ENCODE peak calls at places on chromosome 3, in five cellular contexts. H is MV-4-11; C is type B pancreatic cell; I is lower leg skin; V is activated naive CD4-positive, alpha-beta T cell. P is an unnamed sample.

GRCh38 chr3:30456263-30456662 is 150.1 kb upstream of the TGFBR2 start:
- DNase-seq in V (no peak), I (no peak), H (no peak), C (no peak), P (no peak)

GRCh38 chr3:46463120-46463867 is 1.4 kb downstream of the LTF start:
- DNase-seq in I (no peak), H (no peak), V (no peak), C (no peak), P (no peak)

GRCh38 chr3:171028025-171028778 is 1.7 kb upstream of the SLC2A2 start:
- DNase-seq in C (no peak), V (no peak), I (no peak), H (no peak), P (no peak)

GRCh38 chr3:52397676-52398399 is 47.1 kb downstream of the SEMA3G start:
- DNase-seq in C (no peak), I (no peak), H (no peak), V (no peak), P (no peak)

GRCh38 chr3:39101022-39101689 is 6.3 kb downstream of the GORASP1 start:
- DNase-seq in I (no peak), H (peak), V (no peak), C (no peak), P (peak)

GRCh38 chr3:131304890-131305289 is 76.7 kb upstream of the NUDT16 start:
- DNase-seq in I (no peak), C (no peak), H (no peak), V (no peak), P (no peak)

GRCh38 chr3:133376805-133377204 is 23.1 kb upstream of the BFSP2 start:
- DNase-seq in C (no peak), I (no peak), V (no peak), H (no peak), P (no peak)

GRCh38 chr3:168071971-168072645 is 23.6 kb downstream of the GOLIM4 start:
- DNase-seq in I (no peak), C (no peak), V (no peak), H (no peak), P (no peak)

GRCh38 chr3:178200316-178200715 is 335.9 kb upstream of the KCNMB2 start:
- DNase-seq in C (no peak), H (no peak), I (no peak), V (no peak), P (no peak)

GRCh38 chr3:23002846-23003800 is 200.0 kb upstream of the UBE2E2 start:
- DNase-seq in C (no peak), V (no peak), H (no peak), I (no peak), P (no peak)

GRCh38 chr3:31546152-31546551 is 13.4 kb downstream of the STT3B start:
- DNase-seq in C (no peak), H (no peak), V (no peak), I (no peak), P (no peak)

GRCh38 chr3:194101592-194102432 is 34.1 kb upstream of the HES1 start:
- DNase-seq in V (no peak), C (no peak), I (no peak), H (no peak), P (no peak)

GRCh38 chr3:59451041-59451763 is 401.4 kb upstream of the CFAP20DC start:
- DNase-seq in H (peak), C (no peak), I (peak), V (peak), P (peak)

GRCh38 chr3:50364573-50365079 is 5.3 kb upstream of the TMEM115 start:
- DNase-seq in V (no peak), C (no peak), H (no peak), I (no peak), P (no peak)

GRCh38 chr3:46667657-46668056 is 25.8 kb downstream of the ALS2CL start:
- DNase-seq in V (no peak), I (no peak), C (peak), H (no peak), P (no peak)

GRCh38 chr3:186588619-186589018 is 18.1 kb downstream of the DNAJB11 start:
- DNase-seq in I (no peak), V (no peak), H (no peak), C (no peak), P (no peak)

GRCh38 chr3:118478706-118479276 is 555.9 kb downstream of the IGSF11 start:
- DNase-seq in C (no peak), H (no peak), V (no peak), I (no peak), P (no peak)

GRCh38 chr3:13141183-13141582 is 68.0 kb upstream of the IQSEC1 start:
- DNase-seq in H (no peak), C (no peak), I (no peak), V (no peak), P (no peak)

GRCh38 chr3:30660656-30661055 is 54.3 kb downstream of the TGFBR2 start:
- DNase-seq in I (no peak), H (no peak), V (no peak), C (no peak), P (no peak)

GRCh38 chr3:144200004-144200403 is 228.4 kb downstream of the DIPK2A start:
- DNase-seq in V (no peak), C (no peak), H (no peak), I (no peak), P (no peak)

GRCh38 chr3:45443459-45443858 is 55.1 kb downstream of the LARS2 start:
- DNase-seq in V (no peak), C (no peak), I (no peak), H (no peak), P (no peak)

GRCh38 chr3:152835311-152836102 is 576 bp downstream of the P2RY1 start:
- DNase-seq in H (peak), I (peak), V (no peak), C (peak), P (no peak)

GRCh38 chr3:114552527-114552812 is 258.6 kb downstream of the TIGIT start:
- DNase-seq in V (no peak), H (no peak), C (no peak), I (no peak), P (no peak)

GRCh38 chr3:23376516-23377248 is 173.6 kb downstream of the UBE2E2 start:
- DNase-seq in C (no peak), I (no peak), H (no peak), V (no peak), P (no peak)

GRCh38 chr3:50336452-50337174 is 4.0 kb downstream of the RASSF1 start:
- DNase-seq in V (no peak), I (no peak), C (no peak), H (no peak), P (no peak)

GRCh38 chr3:63970596-63971468 is 52.5 kb downstream of the PSMD6 start:
- DNase-seq in C (no peak), H (no peak), I (no peak), V (no peak), P (no peak)

GRCh38 chr3:23312866-23313265 is 109.7 kb downstream of the UBE2E2 start:
- DNase-seq in C (no peak), V (no peak), H (no peak), I (no peak), P (no peak)

GRCh38 chr3:138560501-138560900 is 33.6 kb downstream of the CEP70 start:
- DNase-seq in V (no peak), I (no peak), H (no peak), C (no peak), P (no peak)

GRCh38 chr3:194029846-194030245 is 106.1 kb upstream of the HES1 start:
- DNase-seq in C (no peak), I (no peak), H (no peak), V (no peak), P (no peak)

GRCh38 chr3:9912294-9912935 is 4.5 kb upstream of the IL17RC start:
- DNase-seq in V (no peak), H (peak), C (no peak), I (no peak), P (no peak)

GRCh38 chr3:160163259-160163878 is 61.9 kb upstream of the C3orf80 start:
- DNase-seq in V (no peak), H (peak), C (no peak), I (no peak), P (no peak)

GRCh38 chr3:133840055-133840737 is 34.6 kb downstream of the SRPRB start:
- DNase-seq in H (no peak), V (no peak), I (no peak), C (no peak), P (no peak)

GRCh38 chr3:150247456-150247855 is 160.6 kb upstream of the TSC22D2 start:
- DNase-seq in H (no peak), C (no peak), I (no peak), V (no peak), P (no peak)

GRCh38 chr3:66372681-66373350 is 128.0 kb downstream of the LRIG1 start:
- DNase-seq in V (peak), C (no peak), I (no peak), H (no peak), P (peak)

GRCh38 chr3:159187232-159187631 is 385.4 kb downstream of the MFSD1 start:
- DNase-seq in V (no peak), I (no peak), H (no peak), C (no peak), P (no peak)

GRCh38 chr3:20023663-20024417 is 11.8 kb upstream of the PP2D1 start:
- DNase-seq in H (peak), C (no peak), I (peak), V (no peak), P (no peak)

GRCh38 chr3:46934508-46935167 is 41.9 kb downstream of the CCDC12 start:
- DNase-seq in C (no peak), H (no peak), V (no peak), I (no peak), P (no peak)